ENCODE peak calls at places on chromosomes 13 and 19, in eight cellular contexts. H is anterior cingulate cortex, A is kidney epithelial cell, E is mesendoderm, Y is fibroblast of lung, I is bronchial epithelial cell, R is IMR-90, L is Peyer's patch. U is an unnamed sample.

GRCh38 chr19:30722801-30723200 is 350.6 kb downstream of the ZNF536 start:
- DNase-seq in A (no peak), R (no peak), H (no peak), I (no peak), L (no peak), Y (no peak), E (no peak), U (no peak)

GRCh38 chr13:93409816-93410215 is 183.2 kb downstream of the GPC6 start:
- DNase-seq in H (no peak), I (no peak), E (no peak), L (no peak), A (no peak), Y (no peak), R (no peak), U (no peak)

GRCh38 chr19:51014242-51014641 is 5.3 kb downstream of the KLK10 start:
- DNase-seq in E (no peak), I (no peak), Y (no peak), L (no peak), R (no peak), H (no peak), A (no peak), U (no peak)

GRCh38 chr13:23391752-23392151 is 41.8 kb downstream of the SACS start:
- DNase-seq in I (no peak), E (no peak), Y (no peak), L (no peak), A (no peak), R (peak), H (no peak), U (no peak)

GRCh38 chr13:112836940-112837339 is 132.1 kb upstream of the MCF2L start:
- DNase-seq in H (no peak), A (no peak), L (peak), E (no peak), I (no peak), R (no peak), Y (no peak), U (no peak)

GRCh38 chr13:48501705-48502104 is 31.2 kb downstream of the RCBTB2 start:
- DNase-seq in H (no peak), R (peak), A (no peak), L (no peak), E (no peak), Y (no peak), I (peak), U (no peak)

GRCh38 chr13:46639033-46639981 is 86.3 kb downstream of the LRCH1 start:
- DNase-seq in E (no peak), A (peak), Y (no peak), I (no peak), L (no peak), H (no peak), R (no peak), U (no peak)

GRCh38 chr19:41691268-41691970 is 3.3 kb upstream of the CEACAM7 start:
- DNase-seq in E (peak), A (no peak), R (no peak), H (no peak), L (no peak), I (peak), Y (no peak), U (no peak)

GRCh38 chr13:50365300-50365682 is 350.0 kb downstream of the KCNRG start:
- DNase-seq in I (peak), L (no peak), A (no peak), R (no peak), E (no peak), H (no peak), Y (no peak), U (no peak)

GRCh38 chr19:5246554-5247155 is 94.0 kb downstream of the PTPRS start:
- DNase-seq in Y (no peak), L (no peak), A (no peak), H (no peak), R (no peak), E (no peak), I (no peak), U (no peak)

GRCh38 chr13:52112606-52113005 is 16.3 kb downstream of the NEK5 start:
- DNase-seq in Y (peak), A (no peak), H (no peak), E (no peak), L (no peak), I (no peak), R (no peak), U (no peak)

GRCh38 chr19:38710928-38711725 is 33.1 kb downstream of the CAPN12 start:
- DNase-seq in I (peak), H (no peak), L (no peak), Y (no peak), R (no peak), A (no peak), E (no peak), U (no peak)

GRCh38 chr13:106295971-106296370 is 239.5 kb downstream of the EFNB2 start:
- DNase-seq in H (no peak), I (no peak), Y (no peak), L (no peak), A (no peak), E (no peak), R (no peak), U (no peak)

GRCh38 chr19:50894478-50895356 is 16.5 kb downstream of the KLK4 start:
- DNase-seq in E (no peak), I (no peak), R (no peak), A (no peak), Y (no peak), H (no peak), L (no peak), U (no peak)

GRCh38 chr13:78169386-78169785 is 250.8 kb upstream of the EDNRB start:
- DNase-seq in E (no peak), R (no peak), A (no peak), I (no peak), H (no peak), Y (no peak), L (no peak), U (no peak)

GRCh38 chr19:6412111-6412999 is 12.3 kb downstream of the KHSRP start:
- DNase-seq in Y (peak), R (no peak), H (no peak), E (peak), I (peak), A (no peak), L (peak), U (no peak)

U was measured in putamen.